ENCODE peak calls at places on chromosomes 5 and 9, in ten cellular contexts. H is lung microvascular endothelial cell; R is CD4-positive, alpha-beta T cell; C is uterus; N is T-cell; L is body of pancreas; D is AG08396; M is GM20000; F is effector CD4-positive, alpha-beta T cell; X is GM03348. E is an unnamed sample.

GRCh38 chr9:127166111-127166510 is 43.7 kb upstream of the ANGPTL2 start:
- DNase-seq in H (no peak), R (no peak), C (no peak), N (no peak), L (no peak), D (no peak), M (no peak), F (no peak), X (no peak), E (no peak)

GRCh38 chr9:91856419-91856818 is 93.6 kb downstream of the ROR2 start:
- DNase-seq in H (no peak), R (no peak), C (no peak), N (no peak), L (no peak), D (no peak), M (no peak), F (no peak), X (no peak), E (no peak)

GRCh38 chr9:113319054-113319453 is 15.9 kb upstream of the RNF183 start:
- DNase-seq in H (no peak), R (no peak), C (no peak), N (no peak), L (no peak), D (no peak), M (no peak), F (no peak), X (no peak), E (no peak)

GRCh38 chr5:117295941-117296340 is 721.3 kb upstream of the SEMA6A start:
- DNase-seq in H (no peak), R (no peak), C (no peak), N (no peak), L (no peak), D (no peak), M (no peak), F (no peak), X (no peak), E (no peak)

GRCh38 chr5:11384441-11385250 is 519.6 kb downstream of the CTNND2 start:
- DNase-seq in H (no peak), R (no peak), C (no peak), N (no peak), L (peak), D (no peak), M (peak), F (no peak), X (no peak), E (no peak)

GRCh38 chr5:176664886-176665285 is 17.6 kb downstream of the TSPAN17 start:
- DNase-seq in H (no peak), R (no peak), C (no peak), N (no peak), L (no peak), D (no peak), M (no peak), F (no peak), X (no peak), E (no peak)

GRCh38 chr9:121498487-121499176 is 1.0 kb downstream of the GGTA1 start:
- DNase-seq in H (peak), R (no peak), C (peak), N (no peak), L (peak), D (peak), M (peak), F (no peak), X (peak), E (no peak)

GRCh38 chr5:16312786-16313185 is 133.2 kb upstream of the MARCHF11 start:
- DNase-seq in H (no peak), R (no peak), C (no peak), N (no peak), L (no peak), D (no peak), M (no peak), F (no peak), X (no peak), E (no peak)

GRCh38 chr9:117917873-117918272 is 213.7 kb downstream of the TLR4 start:
- DNase-seq in H (peak), R (no peak), C (no peak), N (no peak), L (no peak), D (no peak), M (no peak), F (no peak), X (no peak), E (no peak)

GRCh38 chr5:111743993-111744392 is 13.0 kb downstream of the NREP start:
- DNase-seq in H (no peak), R (no peak), C (no peak), N (no peak), L (no peak), D (no peak), M (no peak), F (no peak), X (no peak), E (no peak)

GRCh38 chr9:18542837-18543405 is 69.0 kb downstream of the ADAMTSL1 start:
- DNase-seq in H (peak), R (no peak), C (no peak), N (no peak), L (no peak), D (no peak), M (no peak), F (no peak), X (peak), E (no peak)

GRCh38 chr9:101034222-101034621 is 5.7 kb downstream of the PLPPR1 start:
- DNase-seq in H (no peak), R (no peak), C (no peak), N (no peak), L (no peak), D (no peak), M (no peak), F (no peak), X (no peak), E (no peak)

GRCh38 chr5:16740476-16740875 is 123.7 kb upstream of the RETREG1 start:
- DNase-seq in H (no peak), R (no peak), C (no peak), N (no peak), L (no peak), D (no peak), M (no peak), F (no peak), X (no peak), E (no peak)

GRCh38 chr9:96061293-96061987 is 185.9 kb downstream of the ERCC6L2 start:
- DNase-seq in H (peak), R (peak), C (no peak), N (peak), L (peak), D (peak), M (peak), F (peak), X (peak), E (no peak)

GRCh38 chr5:176726746-176727527 is 79.7 kb downstream of the TSPAN17 start:
- DNase-seq in H (peak), R (no peak), C (no peak), N (no peak), L (no peak), D (no peak), M (no peak), F (no peak), X (no peak), E (no peak)

GRCh38 chr9:2809692-2810423 is 34.0 kb downstream of the PUM3 start:
- DNase-seq in H (peak), R (no peak), C (no peak), N (no peak), L (no peak), D (peak), M (no peak), F (no peak), X (peak), E (no peak)

GRCh38 chr5:41539454-41539853 is 29.1 kb upstream of the PLCXD3 start:
- DNase-seq in H (no peak), R (no peak), C (no peak), N (no peak), L (no peak), D (no peak), M (no peak), F (no peak), X (no peak), E (no peak)

GRCh38 chr5:92527311-92528078 is 1053.5 kb downstream of the NR2F1-AS1 start:
- DNase-seq in H (no peak), R (no peak), C (no peak), N (no peak), L (no peak), D (peak), M (no peak), F (no peak), X (peak), E (no peak)

GRCh38 chr5:142977363-142978051 is 207.3 kb downstream of the ARHGAP26 start:
- DNase-seq in H (peak), R (peak), C (no peak), N (peak), L (no peak), D (peak), M (no peak), F (peak), X (peak), E (no peak)

GRCh38 chr5:72788851-72789505 is 27.5 kb upstream of the TNPO1 start:
- DNase-seq in H (no peak), R (no peak), C (no peak), N (no peak), L (no peak), D (peak), M (no peak), F (no peak), X (peak), E (no peak)

GRCh38 chr5:8394965-8395364 is 526.0 kb downstream of the MTRR start:
- DNase-seq in H (no peak), R (no peak), C (no peak), N (no peak), L (no peak), D (no peak), M (no peak), F (no peak), X (no peak), E (no peak)

GRCh38 chr9:22043928-22044327 is 34.8 kb upstream of the CDKN2B start:
- DNase-seq in H (no peak), R (no peak), C (no peak), N (no peak), L (no peak), D (no peak), M (no peak), F (no peak), X (no peak), E (no peak)

GRCh38 chr5:151523335-151523734 is 67.8 kb downstream of the FAT2 start:
- DNase-seq in H (peak), R (no peak), C (no peak), N (peak), L (no peak), D (peak), M (peak), F (no peak), X (peak), E (no peak)

GRCh38 chr5:124740991-124741583 is 5.4 kb downstream of the ZNF608 start:
- DNase-seq in H (no peak), R (no peak), C (no peak), N (no peak), L (no peak), D (no peak), M (no peak), F (no peak), X (no peak), E (no peak)

GRCh38 chr5:149005077-149005892 is 57.6 kb downstream of the SH3TC2 start:
- DNase-seq in H (peak), R (no peak), C (no peak), N (no peak), L (no peak), D (no peak), M (no peak), F (no peak), X (peak), E (no peak)

GRCh38 chr9:132994410-132995120 is 16.1 kb downstream of the GFI1B start:
- DNase-seq in H (no peak), R (no peak), C (no peak), N (no peak), L (no peak), D (no peak), M (peak), F (no peak), X (peak), E (peak)

GRCh38 chr9:126701820-126702500 is 88.2 kb downstream of the LMX1B start:
- DNase-seq in H (no peak), R (no peak), C (no peak), N (no peak), L (peak), D (no peak), M (peak), F (no peak), X (no peak), E (no peak)

GRCh38 chr9:35791321-35791921 is at the start of gene NPR2:
- DNase-seq in H (peak), R (no peak), C (peak), N (no peak), L (no peak), D (peak), M (no peak), F (no peak), X (peak), E (no peak)

GRCh38 chr5:11903121-11903613 is 1.1 kb downstream of the CTNND2 start:
- DNase-seq in H (no peak), R (no peak), C (no peak), N (no peak), L (peak), D (no peak), M (no peak), F (no peak), X (no peak), E (no peak)

GRCh38 chr5:168015506-168015905 is 275.9 kb upstream of the WWC1 start:
- DNase-seq in H (no peak), R (no peak), C (no peak), N (no peak), L (no peak), D (peak), M (no peak), F (no peak), X (peak), E (no peak)

GRCh38 chr9:92795000-92795399 is 30.4 kb upstream of the BICD2 start:
- DNase-seq in H (no peak), R (no peak), C (no peak), N (no peak), L (no peak), D (no peak), M (no peak), F (no peak), X (no peak), E (no peak)

GRCh38 chr9:98385751-98386150 is 130.3 kb upstream of the TBC1D2 start:
- DNase-seq in H (no peak), R (no peak), C (no peak), N (no peak), L (no peak), D (no peak), M (no peak), F (no peak), X (no peak), E (no peak)

GRCh38 chr9:91778031-91778430 is 172.0 kb downstream of the ROR2 start:
- DNase-seq in H (no peak), R (no peak), C (no peak), N (no peak), L (no peak), D (no peak), M (no peak), F (no peak), X (no peak), E (no peak)

GRCh38 chr5:107005161-107005560 is 665.6 kb downstream of the EFNA5 start:
- DNase-seq in H (no peak), R (no peak), C (no peak), N (no peak), L (no peak), D (no peak), M (no peak), F (no peak), X (no peak), E (no peak)

GRCh38 chr5:157842787-157843186 is 16.2 kb downstream of the CLINT1 start:
- DNase-seq in H (no peak), R (no peak), C (no peak), N (no peak), L (no peak), D (no peak), M (no peak), F (no peak), X (no peak), E (no peak)

GRCh38 chr9:120510816-120511215 is 69.2 kb downstream of the CDK5RAP2 start:
- DNase-seq in H (no peak), R (no peak), C (no peak), N (no peak), L (no peak), D (no peak), M (no peak), F (no peak), X (no peak), E (no peak)

GRCh38 chr9:92759990-92760893 is 4.4 kb downstream of the BICD2 start:
- DNase-seq in H (no peak), R (no peak), C (peak), N (no peak), L (peak), D (peak), M (no peak), F (no peak), X (peak), E (no peak)

GRCh38 chr5:142108432-142109355 is at the start of gene NDFIP1:
- DNase-seq in H (peak), R (peak), C (peak), N (peak), L (peak), D (peak), M (peak), F (peak), X (peak), E (peak)